ENCODE peak calls at places on chromosomes 3 and 15, in five cellular contexts. One of them, this sample, is unnamed.

GRCh38 chr15:92409006-92409405 is 15.3 kb downstream of the ST8SIA2 start:
- DNase-seq in K562: no peak
- DNase-seq in heart right ventricle: no peak
- DNase-seq in DND-41: no peak
- DNase-seq in IMR-90: no peak
- DNase-seq in this sample: no peak

GRCh38 chr3:120622870-120623718 is 27.0 kb downstream of the NDUFB4 start:
- DNase-seq in IMR-90: peak; percentile 82
- DNase-seq in heart right ventricle: no peak
- DNase-seq in DND-41: peak; percentile 16
- DNase-seq in K562: peak; percentile 62
- DNase-seq in this sample: no peak

GRCh38 chr3:156211583-156211982 is 91.2 kb downstream of the KCNAB1 start:
- DNase-seq in DND-41: no peak
- DNase-seq in heart right ventricle: no peak
- DNase-seq in IMR-90: peak; percentile 68
- DNase-seq in K562: no peak
- DNase-seq in this sample: no peak

GRCh38 chr3:126355777-126356372 is 1.3 kb downstream of the KLF15 start:
- DNase-seq in IMR-90: peak; percentile 52
- DNase-seq in DND-41: no peak
- DNase-seq in heart right ventricle: peak; percentile 95
- DNase-seq in K562: peak; percentile 95
- DNase-seq in this sample: no peak

GRCh38 chr3:100083209-100083608 is 31.1 kb downstream of the FILIP1L start:
- DNase-seq in IMR-90: no peak
- DNase-seq in DND-41: no peak
- DNase-seq in K562: no peak
- DNase-seq in heart right ventricle: no peak
- DNase-seq in this sample: no peak

GRCh38 chr15:40343512-40343911 is 2.8 kb upstream of the CCDC9B start:
- DNase-seq in K562: no peak
- DNase-seq in DND-41: no peak
- DNase-seq in heart right ventricle: peak; percentile 77
- DNase-seq in IMR-90: peak; percentile 98
- DNase-seq in this sample: no peak

GRCh38 chr3:190175490-190175889 is 54.8 kb upstream of the P3H2 start:
- DNase-seq in K562: no peak
- DNase-seq in DND-41: no peak
- DNase-seq in IMR-90: peak; percentile 37
- DNase-seq in heart right ventricle: no peak
- DNase-seq in this sample: no peak

GRCh38 chr3:113084777-113085176 is 94.0 kb downstream of the GTPBP8 start:
- DNase-seq in heart right ventricle: peak; percentile 23
- DNase-seq in DND-41: no peak
- DNase-seq in K562: no peak
- DNase-seq in IMR-90: peak; percentile 88
- DNase-seq in this sample: no peak

GRCh38 chr3:197694251-197694650 is 42.5 kb downstream of the RUBCN start:
- DNase-seq in K562: no peak
- DNase-seq in heart right ventricle: no peak
- DNase-seq in IMR-90: no peak
- DNase-seq in DND-41: no peak
- DNase-seq in this sample: no peak

GRCh38 chr15:40364259-40364658 is 6.2 kb downstream of the DISP2 start:
- DNase-seq in heart right ventricle: no peak
- DNase-seq in K562: peak; percentile 66
- DNase-seq in IMR-90: no peak
- DNase-seq in DND-41: no peak
- DNase-seq in this sample: no peak

GRCh38 chr3:122146466-122146865 is 37.0 kb upstream of the CASR start:
- DNase-seq in K562: no peak
- DNase-seq in DND-41: no peak
- DNase-seq in IMR-90: no peak
- DNase-seq in heart right ventricle: no peak
- DNase-seq in this sample: peak; percentile 18

GRCh38 chr15:31871159-31871886 is 159.0 kb upstream of the CHRNA7 start:
- DNase-seq in K562: no peak
- DNase-seq in DND-41: no peak
- DNase-seq in IMR-90: no peak
- DNase-seq in heart right ventricle: no peak
- DNase-seq in this sample: no peak

GRCh38 chr3:170448530-170449110 is 30.0 kb downstream of the CLDN11 start:
- DNase-seq in heart right ventricle: no peak
- DNase-seq in IMR-90: peak; percentile 33
- DNase-seq in DND-41: no peak
- DNase-seq in K562: no peak
- DNase-seq in this sample: no peak

GRCh38 chr3:127072971-127073851 is 90.3 kb downstream of the PLXNA1 start:
- DNase-seq in heart right ventricle: no peak
- DNase-seq in K562: no peak
- DNase-seq in DND-41: no peak
- DNase-seq in IMR-90: no peak
- DNase-seq in this sample: no peak

GRCh38 chr3:38039899-38040261 is 872 bp downstream of the DLEC1 start:
- DNase-seq in K562: peak; percentile 54
- DNase-seq in IMR-90: peak; percentile 42
- DNase-seq in DND-41: peak; percentile 20
- DNase-seq in heart right ventricle: peak; percentile 37
- DNase-seq in this sample: no peak

GRCh38 chr3:136862611-136862951 is 573 bp downstream of the NCK1 start:
- DNase-seq in IMR-90: peak; percentile 57
- DNase-seq in K562: peak; percentile 60
- DNase-seq in DND-41: peak; percentile 58
- DNase-seq in heart right ventricle: peak; percentile 44
- DNase-seq in this sample: peak; percentile 78

DNA sequence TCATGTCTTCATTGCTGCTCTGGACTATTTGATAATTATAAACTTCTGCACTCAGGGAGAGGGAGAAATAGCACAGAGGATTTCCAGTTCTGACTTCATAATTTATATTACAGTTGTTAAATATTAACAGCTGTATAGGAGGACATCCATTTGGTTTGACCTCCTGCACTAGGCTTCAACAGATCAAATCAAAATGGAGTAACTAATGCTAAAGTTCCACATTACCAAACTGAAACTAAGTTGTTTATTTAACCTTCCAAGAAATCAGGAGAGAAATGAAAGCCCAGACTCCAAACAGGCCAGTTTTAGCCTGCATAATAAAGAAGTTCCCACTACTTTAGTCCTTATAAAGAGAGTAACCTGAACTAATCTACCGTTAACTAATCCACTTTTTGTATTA is 4.6 kb downstream of the PLSCR2 start:
- DNase-seq in K562: no peak
- DNase-seq in DND-41: no peak
- DNase-seq in IMR-90: no peak
- DNase-seq in heart right ventricle: no peak
- DNase-seq in this sample: no peak
- TF ChIP-seq CTCF in K562: no peak
- TF ChIP-seq CTCF in DND-41: no peak
- TF ChIP-seq CTCF in IMR-90: no peak
- TF ChIP-seq CTCF in heart right ventricle: no peak
- TF ChIP-seq CTCF in this sample: no peak

GRCh38 chr15:73355866-73356265 is 12.9 kb downstream of the HCN4 start:
- DNase-seq in IMR-90: no peak
- DNase-seq in DND-41: no peak
- DNase-seq in heart right ventricle: no peak
- DNase-seq in K562: no peak
- DNase-seq in this sample: no peak

GRCh38 chr15:73353734-73354133 is 15.0 kb downstream of the HCN4 start:
- DNase-seq in IMR-90: no peak
- DNase-seq in K562: no peak
- DNase-seq in heart right ventricle: no peak
- DNase-seq in DND-41: no peak
- DNase-seq in this sample: no peak

GRCh38 chr15:73361331-73361730 is 7.4 kb downstream of the HCN4 start:
- DNase-seq in DND-41: no peak
- DNase-seq in heart right ventricle: no peak
- DNase-seq in IMR-90: no peak
- DNase-seq in K562: no peak
- DNase-seq in this sample: no peak

GRCh38 chr15:73359653-73360052 is 9.1 kb downstream of the HCN4 start:
- DNase-seq in K562: no peak
- DNase-seq in IMR-90: no peak
- DNase-seq in DND-41: no peak
- DNase-seq in heart right ventricle: no peak
- DNase-seq in this sample: no peak

DNA sequence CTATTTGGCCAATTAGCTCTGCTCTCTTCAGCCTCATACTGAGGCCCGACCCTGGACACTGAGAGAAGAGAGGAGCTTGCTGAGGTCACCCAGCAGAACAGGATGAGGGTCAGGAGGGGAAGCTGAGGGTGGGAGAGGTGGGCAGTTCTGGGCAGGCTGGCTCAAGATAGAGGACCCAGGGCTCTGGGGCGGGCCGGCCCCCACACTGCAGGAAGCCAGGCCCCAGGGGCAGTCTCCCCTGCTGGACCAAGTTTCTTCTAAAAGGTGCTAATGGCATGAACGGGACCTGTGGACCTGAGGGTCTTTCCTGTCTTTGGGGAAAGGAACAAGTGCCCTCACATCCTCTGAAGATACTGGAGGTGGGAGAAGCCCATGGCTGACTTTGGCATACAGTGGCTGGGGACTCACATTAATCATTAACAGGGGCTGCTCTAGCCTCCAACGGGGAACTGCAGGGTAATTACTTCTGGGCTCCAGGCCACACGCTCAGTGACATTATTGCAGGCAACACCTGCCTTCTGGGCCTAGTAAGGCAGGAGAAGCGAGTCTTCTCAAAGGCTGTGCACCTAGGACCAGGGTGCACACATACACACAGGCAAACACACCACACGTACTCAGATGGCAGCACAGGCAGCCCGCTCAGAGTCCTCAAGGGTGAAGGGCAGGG is 10.6 kb downstream of the HCN4 start:
- DNase-seq in DND-41: no peak
- DNase-seq in IMR-90: no peak
- DNase-seq in heart right ventricle: no peak
- DNase-seq in K562: no peak
- DNase-seq in this sample: no peak
- H3K27me3 ChIP-seq in DND-41: peaks cover 24% of the 10 kb centered on the region
- H3K27me3 ChIP-seq in IMR-90: peaks cover 82% of the 10 kb centered on the region
- H3K27me3 ChIP-seq in heart right ventricle: peaks cover 12% of the 10 kb centered on the region
- H3K27me3 ChIP-seq in K562: peaks cover 6% of the 10 kb centered on the region
- H3K27me3 ChIP-seq in this sample: peaks cover 2% of the 10 kb centered on the region

GRCh38 chr15:76006136-76006778 is 6.0 kb downstream of the NRG4 start:
- DNase-seq in heart right ventricle: no peak
- DNase-seq in K562: no peak
- DNase-seq in IMR-90: no peak
- DNase-seq in DND-41: no peak
- DNase-seq in this sample: no peak

GRCh38 chr15:76011611-76012010 is 613 bp downstream of the NRG4 start:
- DNase-seq in K562: no peak
- DNase-seq in DND-41: no peak
- DNase-seq in heart right ventricle: no peak
- DNase-seq in IMR-90: no peak
- DNase-seq in this sample: no peak

GRCh38 chr15:76012021-76012551 is at the start of gene NRG4:
- DNase-seq in DND-41: no peak
- DNase-seq in heart right ventricle: no peak
- DNase-seq in IMR-90: peak; percentile 6
- DNase-seq in K562: peak; percentile 55
- DNase-seq in this sample: peak; percentile 5
- H3K4me3 ChIP-seq in DND-41: no peak within 1 kb of the TSS
- H3K4me3 ChIP-seq in heart right ventricle: no peak within 1 kb of the TSS
- H3K4me3 ChIP-seq in IMR-90: peak within 1 kb of the TSS; percentile 27
- H3K4me3 ChIP-seq in K562: peak within 1 kb of the TSS; percentile 14
- H3K4me3 ChIP-seq in this sample: peak within 1 kb of the TSS; percentile 33

GRCh38 chr3:84830476-84830875 is 128.3 kb upstream of the CADM2 start:
- DNase-seq in DND-41: no peak
- DNase-seq in heart right ventricle: no peak
- DNase-seq in IMR-90: no peak
- DNase-seq in K562: no peak
- DNase-seq in this sample: no peak

GRCh38 chr3:84820126-84820525 is 138.7 kb upstream of the CADM2 start:
- DNase-seq in heart right ventricle: no peak
- DNase-seq in DND-41: no peak
- DNase-seq in K562: no peak
- DNase-seq in IMR-90: no peak
- DNase-seq in this sample: no peak

GRCh38 chr3:84820906-84821305 is 137.9 kb upstream of the CADM2 start:
- DNase-seq in heart right ventricle: no peak
- DNase-seq in K562: no peak
- DNase-seq in IMR-90: no peak
- DNase-seq in DND-41: no peak
- DNase-seq in this sample: no peak

DNA sequence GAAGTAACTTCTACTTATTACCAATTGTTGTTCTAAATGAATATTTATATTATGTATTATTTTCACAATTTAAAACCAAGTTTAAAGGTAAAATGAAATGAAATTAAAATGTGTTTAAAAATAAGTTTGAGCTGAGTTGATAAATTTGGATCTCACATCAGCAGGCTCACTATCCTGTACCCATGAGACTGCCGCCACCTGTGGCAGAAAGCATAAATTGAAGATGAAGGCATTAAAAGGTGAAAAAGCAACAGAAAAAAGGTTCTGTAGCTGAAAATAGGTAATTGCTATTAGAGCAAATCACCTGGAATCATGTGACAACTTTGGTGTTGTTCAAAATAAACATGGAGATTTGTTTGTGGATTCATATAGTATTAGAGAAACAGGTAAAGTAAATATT is 133.0 kb upstream of the CADM2 start:
- DNase-seq in IMR-90: no peak
- DNase-seq in DND-41: no peak
- DNase-seq in K562: no peak
- DNase-seq in heart right ventricle: no peak
- DNase-seq in this sample: no peak
- TF ChIP-seq CTCF in IMR-90: no peak
- TF ChIP-seq CTCF in DND-41: no peak
- TF ChIP-seq CTCF in K562: no peak
- TF ChIP-seq CTCF in heart right ventricle: no peak
- TF ChIP-seq CTCF in this sample: no peak

This sample was measured in GM06990.